ENCODE peak calls at places on chromosome 17, in seven cellular contexts. One of them, this sample, is unnamed.

GRCh38 chr17:21295036-21295952 is 10.8 kb downstream of the MAP2K3 start:
- DNase-seq in HS-27A: no peak
- DNase-seq in BJ: no peak
- DNase-seq in left cardiac atrium: peak
- DNase-seq in HuH-7: no peak
- DNase-seq in HFFc6: no peak
- DNase-seq in AG09309: no peak
- DNase-seq in this sample: peak

GRCh38 chr17:57724729-57725125 is 20.4 kb downstream of the CCDC182 start:
- DNase-seq in AG09309: no peak
- DNase-seq in BJ: no peak
- DNase-seq in HuH-7: no peak
- DNase-seq in left cardiac atrium: no peak
- DNase-seq in HS-27A: no peak
- DNase-seq in HFFc6: no peak
- DNase-seq in this sample: no peak

GRCh38 chr17:6856054-6856453 is 24.5 kb upstream of the TEKT1 start:
- DNase-seq in HFFc6: no peak
- DNase-seq in AG09309: no peak
- DNase-seq in HuH-7: no peak
- DNase-seq in BJ: no peak
- DNase-seq in left cardiac atrium: no peak
- DNase-seq in HS-27A: no peak
- DNase-seq in this sample: no peak

GRCh38 chr17:58875261-58875660 is 119.6 kb downstream of the PPM1E start:
- DNase-seq in HS-27A: no peak
- DNase-seq in HFFc6: no peak
- DNase-seq in HuH-7: no peak
- DNase-seq in left cardiac atrium: no peak
- DNase-seq in BJ: no peak
- DNase-seq in AG09309: no peak
- DNase-seq in this sample: no peak

GRCh38 chr17:20085283-20085875 is 76.2 kb downstream of the SPECC1 start:
- DNase-seq in BJ: no peak
- DNase-seq in HFFc6: no peak
- DNase-seq in HS-27A: no peak
- DNase-seq in left cardiac atrium: no peak
- DNase-seq in HuH-7: no peak
- DNase-seq in AG09309: no peak
- DNase-seq in this sample: peak

GRCh38 chr17:67999291-67999911 is 3.1 kb upstream of the C17orf58 start:
- DNase-seq in HFFc6: peak
- DNase-seq in HuH-7: no peak
- DNase-seq in BJ: no peak
- DNase-seq in AG09309: no peak
- DNase-seq in left cardiac atrium: no peak
- DNase-seq in HS-27A: no peak
- DNase-seq in this sample: no peak

GRCh38 chr17:59844884-59845594 is 47.7 kb downstream of the TUBD1 start:
- DNase-seq in BJ: no peak
- DNase-seq in HFFc6: no peak
- DNase-seq in left cardiac atrium: no peak
- DNase-seq in HS-27A: no peak
- DNase-seq in HuH-7: no peak
- DNase-seq in AG09309: no peak
- DNase-seq in this sample: no peak

GRCh38 chr17:4999429-5000093 is 1.8 kb downstream of the KIF1C start:
- DNase-seq in AG09309: no peak
- DNase-seq in HS-27A: no peak
- DNase-seq in HuH-7: no peak
- DNase-seq in BJ: no peak
- DNase-seq in HFFc6: no peak
- DNase-seq in left cardiac atrium: no peak
- DNase-seq in this sample: no peak

GRCh38 chr17:4148611-4149308 is 5.8 kb downstream of the CYB5D2 start:
- DNase-seq in AG09309: no peak
- DNase-seq in HFFc6: no peak
- DNase-seq in left cardiac atrium: no peak
- DNase-seq in HuH-7: no peak
- DNase-seq in BJ: no peak
- DNase-seq in HS-27A: no peak
- DNase-seq in this sample: no peak

GRCh38 chr17:67085406-67085805 is 41.1 kb downstream of the CACNG1 start:
- DNase-seq in AG09309: no peak
- DNase-seq in HFFc6: no peak
- DNase-seq in HuH-7: no peak
- DNase-seq in BJ: no peak
- DNase-seq in left cardiac atrium: no peak
- DNase-seq in HS-27A: no peak
- DNase-seq in this sample: no peak

GRCh38 chr17:39699818-39700147 is at the start of gene ERBB2:
- DNase-seq in HS-27A: peak
- DNase-seq in AG09309: peak
- DNase-seq in HuH-7: peak
- DNase-seq in left cardiac atrium: peak
- DNase-seq in HFFc6: peak
- DNase-seq in BJ: peak
- DNase-seq in this sample: peak

GRCh38 chr17:51761105-51761504 is 397.4 kb downstream of the CA10 start:
- DNase-seq in left cardiac atrium: no peak
- DNase-seq in HS-27A: no peak
- DNase-seq in HFFc6: no peak
- DNase-seq in HuH-7: no peak
- DNase-seq in AG09309: no peak
- DNase-seq in BJ: no peak
- DNase-seq in this sample: no peak

GRCh38 chr17:5893741-5894140 is 176.4 kb upstream of the WSCD1 start:
- DNase-seq in left cardiac atrium: no peak
- DNase-seq in HFFc6: no peak
- DNase-seq in HuH-7: no peak
- DNase-seq in AG09309: no peak
- DNase-seq in HS-27A: no peak
- DNase-seq in BJ: no peak
- DNase-seq in this sample: peak

GRCh38 chr17:52477824-52478614 is 319.5 kb upstream of the CA10 start:
- DNase-seq in HS-27A: no peak
- DNase-seq in left cardiac atrium: no peak
- DNase-seq in HuH-7: no peak
- DNase-seq in AG09309: no peak
- DNase-seq in BJ: no peak
- DNase-seq in HFFc6: no peak
- DNase-seq in this sample: no peak

GRCh38 chr17:17564896-17565295 is 26.6 kb downstream of the PEMT start:
- DNase-seq in HuH-7: no peak
- DNase-seq in HFFc6: no peak
- DNase-seq in left cardiac atrium: no peak
- DNase-seq in BJ: no peak
- DNase-seq in HS-27A: no peak
- DNase-seq in AG09309: no peak
- DNase-seq in this sample: no peak

GRCh38 chr17:48611213-48611612 is 396 bp upstream of the HOXB7 start:
- DNase-seq in HS-27A: no peak
- DNase-seq in HFFc6: no peak
- DNase-seq in AG09309: no peak
- DNase-seq in BJ: no peak
- DNase-seq in left cardiac atrium: no peak
- DNase-seq in HuH-7: no peak
- DNase-seq in this sample: no peak

GRCh38 chr17:45575126-45575885 is 84.8 kb upstream of the PLEKHM1 start:
- DNase-seq in left cardiac atrium: no peak
- DNase-seq in HFFc6: no peak
- DNase-seq in AG09309: no peak
- DNase-seq in HuH-7: no peak
- DNase-seq in HS-27A: no peak
- DNase-seq in BJ: no peak
- DNase-seq in this sample: no peak

GRCh38 chr17:41340934-41341861 is 9.4 kb downstream of the KRT33A start:
- DNase-seq in AG09309: no peak
- DNase-seq in HS-27A: no peak
- DNase-seq in HuH-7: no peak
- DNase-seq in left cardiac atrium: no peak
- DNase-seq in BJ: no peak
- DNase-seq in HFFc6: no peak
- DNase-seq in this sample: no peak

GRCh38 chr17:73341350-73342056 is 29.7 kb upstream of the CDC42EP4 start:
- DNase-seq in HS-27A: no peak
- DNase-seq in left cardiac atrium: no peak
- DNase-seq in HuH-7: no peak
- DNase-seq in BJ: no peak
- DNase-seq in HFFc6: no peak
- DNase-seq in AG09309: no peak
- DNase-seq in this sample: no peak

GRCh38 chr17:69575346-69575761 is 160.9 kb downstream of the MAP2K6 start:
- DNase-seq in AG09309: peak
- DNase-seq in left cardiac atrium: no peak
- DNase-seq in BJ: peak
- DNase-seq in HuH-7: no peak
- DNase-seq in HFFc6: peak
- DNase-seq in HS-27A: no peak
- DNase-seq in this sample: no peak

GRCh38 chr17:64784353-64784798 is 122.3 kb upstream of the SMURF2 start:
- DNase-seq in left cardiac atrium: no peak
- DNase-seq in HFFc6: no peak
- DNase-seq in HuH-7: no peak
- DNase-seq in AG09309: no peak
- DNase-seq in HS-27A: no peak
- DNase-seq in BJ: no peak
- DNase-seq in this sample: peak

GRCh38 chr17:49545007-49545660 is 30.5 kb upstream of the NXPH3 start:
- DNase-seq in BJ: no peak
- DNase-seq in HuH-7: no peak
- DNase-seq in HS-27A: no peak
- DNase-seq in left cardiac atrium: no peak
- DNase-seq in HFFc6: no peak
- DNase-seq in AG09309: no peak
- DNase-seq in this sample: no peak

GRCh38 chr17:61401280-61402072 is 1.8 kb downstream of the TBX2 start:
- DNase-seq in AG09309: no peak
- DNase-seq in HFFc6: no peak
- DNase-seq in BJ: no peak
- DNase-seq in left cardiac atrium: no peak
- DNase-seq in HS-27A: no peak
- DNase-seq in HuH-7: no peak
- DNase-seq in this sample: no peak

GRCh38 chr17:39793473-39793872 is 55.7 kb downstream of the GRB7 start:
- DNase-seq in BJ: no peak
- DNase-seq in HS-27A: no peak
- DNase-seq in AG09309: no peak
- DNase-seq in HFFc6: no peak
- DNase-seq in HuH-7: no peak
- DNase-seq in left cardiac atrium: no peak
- DNase-seq in this sample: no peak

GRCh38 chr17:43608313-43608712 is 53.4 kb downstream of the MEOX1 start:
- DNase-seq in AG09309: no peak
- DNase-seq in HuH-7: no peak
- DNase-seq in BJ: no peak
- DNase-seq in HFFc6: peak
- DNase-seq in HS-27A: no peak
- DNase-seq in left cardiac atrium: no peak
- DNase-seq in this sample: no peak

GRCh38 chr17:39527220-39527813 is 66.0 kb downstream of the CDK12 start:
- DNase-seq in left cardiac atrium: no peak
- DNase-seq in BJ: no peak
- DNase-seq in HS-27A: no peak
- DNase-seq in HFFc6: no peak
- DNase-seq in HuH-7: peak
- DNase-seq in AG09309: no peak
- DNase-seq in this sample: no peak

GRCh38 chr17:50534222-50534978 is 1.9 kb downstream of the EPN3 start:
- DNase-seq in HFFc6: no peak
- DNase-seq in HS-27A: no peak
- DNase-seq in left cardiac atrium: peak
- DNase-seq in AG09309: no peak
- DNase-seq in BJ: no peak
- DNase-seq in HuH-7: no peak
- DNase-seq in this sample: no peak

GRCh38 chr17:73017653-73018052 is 74.8 kb downstream of the SLC39A11 start:
- DNase-seq in BJ: peak
- DNase-seq in AG09309: peak
- DNase-seq in HS-27A: peak
- DNase-seq in HuH-7: no peak
- DNase-seq in HFFc6: peak
- DNase-seq in left cardiac atrium: no peak
- DNase-seq in this sample: no peak

GRCh38 chr17:34365340-34365739 is 2.3 kb upstream of the CCL1 start:
- DNase-seq in HuH-7: no peak
- DNase-seq in HFFc6: no peak
- DNase-seq in HS-27A: no peak
- DNase-seq in BJ: no peak
- DNase-seq in left cardiac atrium: no peak
- DNase-seq in AG09309: no peak
- DNase-seq in this sample: no peak

GRCh38 chr17:64769712-64770111 is 107.6 kb upstream of the SMURF2 start:
- DNase-seq in AG09309: no peak
- DNase-seq in HuH-7: no peak
- DNase-seq in left cardiac atrium: no peak
- DNase-seq in HS-27A: no peak
- DNase-seq in HFFc6: no peak
- DNase-seq in BJ: no peak
- DNase-seq in this sample: peak

GRCh38 chr17:6254036-6254435 is 180.9 kb downstream of the AIPL1 start:
- DNase-seq in HS-27A: no peak
- DNase-seq in AG09309: no peak
- DNase-seq in HFFc6: no peak
- DNase-seq in HuH-7: no peak
- DNase-seq in left cardiac atrium: no peak
- DNase-seq in BJ: no peak
- DNase-seq in this sample: no peak

GRCh38 chr17:19021622-19022083 is 17.1 kb upstream of the FAM83G start:
- DNase-seq in BJ: no peak
- DNase-seq in HS-27A: no peak
- DNase-seq in HFFc6: no peak
- DNase-seq in left cardiac atrium: peak
- DNase-seq in AG09309: no peak
- DNase-seq in HuH-7: no peak
- DNase-seq in this sample: no peak

GRCh38 chr17:79306688-79307323 is 232.2 kb downstream of the ENGASE start:
- DNase-seq in BJ: no peak
- DNase-seq in HFFc6: no peak
- DNase-seq in AG09309: no peak
- DNase-seq in left cardiac atrium: peak
- DNase-seq in HuH-7: no peak
- DNase-seq in HS-27A: no peak
- DNase-seq in this sample: no peak

GRCh38 chr17:8941980-8942617 is 23.4 kb downstream of the PIK3R5 start:
- DNase-seq in left cardiac atrium: no peak
- DNase-seq in BJ: no peak
- DNase-seq in HuH-7: no peak
- DNase-seq in AG09309: no peak
- DNase-seq in HFFc6: no peak
- DNase-seq in HS-27A: no peak
- DNase-seq in this sample: peak

This sample was measured in osteocyte.